ENCODE peak calls at places on chromosomes 5 and 9, in four cellular contexts. M, E, Z and X are unnamed samples.

GRCh38 chr5:157748740-157749461 is 5.4 kb downstream of the LSM11 start:
- DNase-seq in E (no peak), M (peak), Z (no peak), X (no peak)

GRCh38 chr5:156800982-156801381 is 49.1 kb upstream of the PPP1R2B start:
- DNase-seq in M (no peak), E (no peak), Z (no peak), X (no peak)

GRCh38 chr5:154380263-154380662 is 65.5 kb upstream of the SAP30L start:
- DNase-seq in M (no peak), Z (no peak), E (no peak), X (no peak)

GRCh38 chr9:89467278-89467625 is 30.7 kb downstream of the SEMA4D start:
- DNase-seq in E (no peak), Z (no peak), M (no peak), X (no peak)

GRCh38 chr5:107893642-107894041 is 222.9 kb upstream of the EFNA5 start:
- DNase-seq in Z (no peak), E (no peak), M (peak), X (no peak)

GRCh38 chr9:27094640-27095039 is 14.4 kb upstream of the TEK start:
- DNase-seq in Z (no peak), E (no peak), M (peak), X (no peak)

GRCh38 chr5:154823605-154824004 is 26.8 kb downstream of the FAXDC2 start:
- DNase-seq in M (no peak), E (no peak), Z (no peak), X (no peak)

GRCh38 chr5:16877267-16877935 is 58.7 kb downstream of the MYO10 start:
- DNase-seq in Z (no peak), M (no peak), E (no peak), X (no peak)

GRCh38 chr9:128104171-128104618 is 23.3 kb downstream of the PTGES2 start:
- DNase-seq in M (no peak), E (no peak), Z (no peak), X (no peak)

GRCh38 chr5:91366571-91366970 is 16.5 kb downstream of the ARRDC3 start:
- DNase-seq in Z (no peak), E (no peak), M (no peak), X (no peak)

GRCh38 chr9:107161338-107161737 is 121.7 kb upstream of the RAD23B start:
- DNase-seq in E (no peak), Z (no peak), M (no peak), X (no peak)

GRCh38 chr5:68529581-68529980 is 314.0 kb downstream of the PIK3R1 start:
- DNase-seq in Z (no peak), M (no peak), E (no peak), X (no peak)

GRCh38 chr9:113567361-113568080 is 104.0 kb downstream of the RGS3 start:
- DNase-seq in Z (no peak), E (no peak), M (no peak), X (no peak)

GRCh38 chr9:123309611-123310010 is 41.2 kb upstream of the STRBP start:
- DNase-seq in Z (no peak), E (no peak), M (no peak), X (no peak)

GRCh38 chr5:142447887-142448286 is 123.1 kb upstream of the SPRY4 start:
- DNase-seq in M (no peak), E (no peak), Z (no peak), X (no peak)

GRCh38 chr9:91074866-91075265 is 273.2 kb downstream of the SYK start:
- DNase-seq in M (no peak), E (no peak), Z (no peak), X (no peak)

GRCh38 chr5:95861221-95861857 is 38.8 kb upstream of the GLRX start:
- DNase-seq in E (no peak), Z (no peak), M (no peak), X (no peak)

GRCh38 chr5:114296191-114296590 is 65.7 kb upstream of the KCNN2 start:
- DNase-seq in M (no peak), E (no peak), Z (no peak), X (no peak)

GRCh38 chr9:92654481-92655301 is 15.2 kb downstream of the IPPK start:
- DNase-seq in M (no peak), Z (no peak), E (no peak), X (no peak)

GRCh38 chr9:136171009-136171800 is 33.7 kb downstream of the LHX3 start:
- DNase-seq in M (no peak), E (no peak), Z (no peak), X (no peak)

GRCh38 chr9:33177633-33178032 is 10.5 kb upstream of the B4GALT1 start:
- DNase-seq in M (no peak), Z (no peak), E (no peak), X (no peak)

GRCh38 chr9:136204838-136205706 is at the start of gene LHX3:
- DNase-seq in Z (no peak), M (no peak), E (peak), X (no peak)

GRCh38 chr5:1875481-1875842 is 7.3 kb downstream of the IRX4 start:
- DNase-seq in Z (no peak), E (no peak), M (no peak), X (no peak)

GRCh38 chr9:134691695-134692572 is 50.3 kb downstream of the COL5A1 start:
- DNase-seq in M (no peak), Z (no peak), E (no peak), X (no peak)

GRCh38 chr9:102069969-102070368 is 331.5 kb upstream of the GRIN3A start:
- DNase-seq in E (no peak), M (no peak), Z (no peak), X (no peak)

GRCh38 chr9:99259231-99259918 is 37.3 kb downstream of the SEC61B start:
- DNase-seq in Z (no peak), M (no peak), E (peak), X (peak)

GRCh38 chr5:16924201-16924600 is 11.9 kb downstream of the MYO10 start:
- DNase-seq in E (no peak), M (no peak), Z (no peak), X (no peak)

GRCh38 chr9:133163559-133164208 is at the start of gene GBGT1:
- DNase-seq in M (no peak), Z (no peak), E (no peak), X (no peak)

GRCh38 chr9:95098391-95098921 is 219.1 kb downstream of the FANCC start:
- DNase-seq in E (no peak), Z (no peak), M (no peak), X (no peak)

GRCh38 chr9:7777776-7778175 is 21.8 kb downstream of the DMAC1 start:
- DNase-seq in M (peak), E (no peak), Z (no peak), X (no peak)